ENCODE peak calls at places on chromosome 18, in ten cellular contexts. O, B, M, S, U, P, C, V, J and T are unnamed samples.
A peak's percentile ranks its signal among the peaks of the same experiment; 100 is the strongest.

GRCh38 chr18:55300469-55301195 is 287.4 kb downstream of the TCF4 start:
- DNase-seq in O (no peak), B (peak; percentile 62), M (no peak), S (no peak), U (no peak), P (peak; percentile 47), C (no peak), V (peak; percentile 94), J (peak; percentile 82), T (no peak)

GRCh38 chr18:59005266-59005665 is 134.4 kb upstream of the SEC11C start:
- DNase-seq in O (no peak), B (peak; percentile 45), M (no peak), S (peak; percentile 80), U (no peak), P (no peak), C (peak; percentile 39), V (peak; percentile 88), J (peak; percentile 82), T (peak; percentile 33)

GRCh38 chr18:48914581-48915251 is 36.0 kb downstream of the SMAD7 start:
- DNase-seq in O (no peak), B (no peak), M (no peak), S (no peak), U (no peak), P (no peak), C (no peak), V (no peak), J (no peak), T (no peak)

GRCh38 chr18:47075098-47075883 is 39.9 kb upstream of the ELOA2 start:
- DNase-seq in O (peak; percentile 12), B (peak; percentile 8), M (no peak), S (no peak), U (no peak), P (peak; percentile 38), C (no peak), V (peak; percentile 9), J (no peak), T (no peak)

GRCh38 chr18:48264508-48264907 is 144.7 kb downstream of the ZBTB7C start:
- DNase-seq in O (peak; percentile 73), B (no peak), M (no peak), S (no peak), U (no peak), P (no peak), C (no peak), V (no peak), J (peak; percentile 37), T (no peak)

GRCh38 chr18:58496937-58497336 is 132.0 kb downstream of the ALPK2 start:
- DNase-seq in O (no peak), B (no peak), M (no peak), S (no peak), U (no peak), P (no peak), C (no peak), V (no peak), J (no peak), T (no peak)

GRCh38 chr18:8754995-8755955 is 49.9 kb downstream of the MTCL1 start:
- DNase-seq in O (peak; percentile 65), B (peak; percentile 83), M (no peak), S (no peak), U (no peak), P (no peak), C (no peak), V (peak; percentile 80), J (no peak), T (no peak)

GRCh38 chr18:63237486-63237885 is 82.1 kb downstream of the BCL2 start:
- DNase-seq in O (no peak), B (no peak), M (no peak), S (no peak), U (no peak), P (no peak), C (no peak), V (no peak), J (no peak), T (no peak)

GRCh38 chr18:39596216-39596615 is 2030.6 kb upstream of the CELF4 start:
- DNase-seq in O (no peak), B (no peak), M (no peak), S (no peak), U (no peak), P (no peak), C (no peak), V (peak; percentile 13), J (peak; percentile 15), T (no peak)

GRCh38 chr18:45526120-45526841 is 89.0 kb upstream of the SLC14A2 start:
- DNase-seq in O (peak; percentile 7), B (peak; percentile 54), M (no peak), S (no peak), U (no peak), P (no peak), C (no peak), V (peak; percentile 51), J (peak; percentile 85), T (no peak)

GRCh38 chr18:25743661-25744151 is 346.7 kb downstream of the SS18 start:
- DNase-seq in O (no peak), B (no peak), M (no peak), S (no peak), U (no peak), P (no peak), C (no peak), V (no peak), J (no peak), T (peak; percentile 56)

DNA sequence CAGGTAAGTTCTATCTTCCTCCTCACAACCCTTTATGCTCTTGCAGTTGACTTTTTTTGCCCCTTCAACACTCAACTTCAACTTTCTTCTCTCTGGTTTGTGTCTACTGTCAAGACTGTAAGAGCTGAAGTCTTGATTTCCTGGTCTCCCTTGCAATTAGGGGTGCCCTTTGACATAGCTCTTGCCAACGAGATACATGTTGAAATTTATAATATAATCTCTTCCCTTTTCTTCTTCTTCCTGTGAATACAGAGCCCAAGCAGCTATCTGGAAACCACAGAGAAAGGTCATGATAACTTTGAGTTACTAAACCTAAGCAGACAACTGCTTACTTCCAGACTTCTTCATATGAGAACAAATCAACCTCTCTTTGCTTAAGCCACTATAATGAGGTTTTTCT is 163.5 kb downstream of the MC4R start:
- DNase-seq in O (no peak), B (no peak), M (no peak), S (no peak), U (no peak), P (no peak), C (no peak), V (no peak), J (no peak), T (no peak)
- TF ChIP-seq CTCF in O (no peak), B (no peak), M (no peak), S (no peak), U (no peak), P (no peak), C (no peak), V (no peak), J (no peak), T (no peak)

GRCh38 chr18:36402765-36403396 is 105.4 kb downstream of the FHOD3 start:
- DNase-seq in O (no peak), B (peak; percentile 77), M (peak; percentile 49), S (peak; percentile 77), U (no peak), P (no peak), C (peak; percentile 80), V (peak; percentile 94), J (peak; percentile 95), T (no peak)
- TF ChIP-seq CTCF in O (no peak), B (no peak), M (no peak), S (peak; percentile 26), U (no peak), P (no peak), C (no peak), V (no peak), J (peak; percentile 4), T (peak; percentile 44)

GRCh38 chr18:35588995-35589394 is 7.5 kb downstream of the GALNT1 start:
- DNase-seq in O (no peak), B (no peak), M (no peak), S (no peak), U (no peak), P (no peak), C (no peak), V (no peak), J (no peak), T (peak; percentile 46)
- TF ChIP-seq CTCF in O (no peak), B (peak; percentile 2), M (no peak), S (no peak), U (no peak), P (no peak), C (no peak), V (no peak), J (no peak), T (peak; percentile 46)

DNA sequence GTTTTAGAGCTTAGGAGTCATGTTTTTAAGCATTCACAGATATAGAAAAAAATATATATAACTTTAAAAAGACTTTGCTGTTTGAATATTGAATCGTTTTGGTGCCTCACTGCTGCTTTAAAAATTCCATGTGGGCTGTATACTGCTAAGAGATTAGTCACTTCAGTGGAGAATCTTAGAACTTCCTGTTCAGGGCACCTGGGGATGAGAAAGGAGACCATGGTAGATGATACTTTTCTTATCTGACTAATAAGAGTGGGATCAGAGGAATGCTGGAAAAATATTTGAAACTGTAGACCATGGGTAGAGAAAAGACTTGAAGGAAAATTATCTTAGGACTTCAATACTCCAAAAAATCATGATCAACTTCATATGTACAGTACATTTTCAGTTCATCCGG is 442.2 kb upstream of the SETBP1 start:
- DNase-seq in O (peak; percentile 17), B (peak; percentile 8), M (no peak), S (no peak), U (no peak), P (no peak), C (no peak), V (no peak), J (no peak), T (no peak)
- TF ChIP-seq CTCF in O (no peak), B (no peak), M (no peak), S (no peak), U (no peak), P (no peak), C (no peak), V (no peak), J (no peak), T (no peak)

DNA sequence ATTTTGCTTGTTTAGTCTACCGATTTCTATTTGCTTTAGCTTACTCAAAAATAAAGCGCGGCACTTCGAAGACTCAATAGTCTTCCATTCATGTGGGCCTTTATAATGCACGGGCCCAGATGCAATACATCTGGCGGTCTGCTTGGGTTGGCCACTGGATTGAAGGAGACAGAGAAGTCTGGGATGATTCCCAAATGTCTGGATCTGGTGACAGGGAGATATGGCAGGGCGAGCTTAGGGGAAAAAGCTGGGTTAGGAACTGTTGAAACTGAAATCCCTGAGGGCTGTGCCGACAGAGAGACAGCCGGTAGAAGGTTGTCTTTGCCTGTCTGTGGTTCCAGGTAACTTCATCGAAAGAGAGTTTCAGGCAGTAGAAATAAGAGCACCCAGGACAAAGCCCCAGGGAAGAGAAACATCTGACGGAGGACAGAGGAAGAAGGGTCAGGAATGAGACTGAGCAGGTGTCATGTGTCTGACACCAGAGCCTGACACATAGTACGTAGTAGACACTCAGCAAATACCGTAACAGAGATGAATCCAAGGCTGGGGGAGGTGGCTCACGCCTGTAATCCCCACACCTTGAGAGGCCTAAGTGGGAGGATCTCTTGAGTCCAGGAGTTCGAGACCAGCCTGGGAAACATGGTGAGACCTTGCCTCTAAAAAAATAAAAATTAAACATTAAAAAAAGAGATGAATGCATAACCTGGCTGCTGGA is 13.6 kb downstream of the CLUL1 start:
- DNase-seq in O (no peak), B (no peak), M (no peak), S (peak; percentile 32), U (no peak), P (no peak), C (no peak), V (peak; percentile 11), J (no peak), T (no peak)
- TF ChIP-seq CTCF in O (no peak), B (no peak), M (no peak), S (no peak), U (no peak), P (no peak), C (no peak), V (no peak), J (no peak), T (no peak)

GRCh38 chr18:70998490-70998889 is 709.6 kb downstream of the SOCS6 start:
- DNase-seq in O (no peak), B (no peak), M (no peak), S (no peak), U (no peak), P (no peak), C (no peak), V (no peak), J (peak; percentile 39), T (no peak)
- TF ChIP-seq CTCF in O (no peak), B (no peak), M (no peak), S (no peak), U (no peak), P (peak; percentile 17), C (no peak), V (no peak), J (peak; percentile 40), T (no peak)